ENCODE peak calls at places on chromosomes 5 and 9, in five cellular contexts. P is uterus, D is HCT116, K is lower lobe of right lung, F is MM.1S. O is an unnamed sample. For H3K27me3, the result is how much of the 10 kb centered on the place peaks cover.

GRCh38 chr9:121744687-121745395 is 93.4 kb downstream of the DAB2IP start:
- DNase-seq in P (no peak), D (no peak), K (no peak), F (no peak), O (no peak)

GRCh38 chr9:78599939-78600338 is 303.0 kb downstream of the PSAT1 start:
- DNase-seq in P (no peak), D (no peak), K (no peak), F (no peak), O (no peak)

GRCh38 chr9:28197653-28198052 is 624.4 kb upstream of the C9orf72 start:
- DNase-seq in P (no peak), D (no peak), K (no peak), F (no peak), O (no peak)

GRCh38 chr5:132451387-132451786 is 39.2 kb downstream of the IRF1 start:
- DNase-seq in P (no peak), D (no peak), K (no peak), F (no peak), O (no peak)

GRCh38 chr9:108844391-108844790 is 11.4 kb downstream of the ACTL7B start:
- DNase-seq in P (no peak), D (no peak), K (no peak), F (no peak), O (no peak)

GRCh38 chr9:136171009-136171800 is 33.7 kb downstream of the LHX3 start:
- DNase-seq in P (no peak), D (no peak), K (no peak), F (no peak), O (no peak)

GRCh38 chr9:104984541-104984940 is 56.6 kb upstream of the ABCA1 start:
- DNase-seq in P (no peak), D (no peak), K (no peak), F (no peak), O (no peak)

GRCh38 chr5:124263172-124263571 is 483.3 kb downstream of the ZNF608 start:
- DNase-seq in P (no peak), D (no peak), K (no peak), F (no peak), O (no peak)

GRCh38 chr5:32027717-32028321 is 146.3 kb downstream of the GOLPH3 start:
- DNase-seq in P (peak), D (peak), K (no peak), F (no peak), O (no peak)

GRCh38 chr9:109771084-109771483 is 8.9 kb upstream of the PALM2AKAP2 start:
- DNase-seq in P (no peak), D (no peak), K (no peak), F (no peak), O (no peak)

GRCh38 chr5:177491429-177491945 is 5.9 kb downstream of the PDLIM7 start:
- DNase-seq in P (peak), D (no peak), K (no peak), F (peak), O (no peak)

GRCh38 chr5:126716861-126717260 is 60.1 kb upstream of the LMNB1 start:
- DNase-seq in P (no peak), D (no peak), K (no peak), F (no peak), O (no peak)

GRCh38 chr5:154162475-154163217 is 27.9 kb upstream of the GALNT10 start:
- DNase-seq in P (peak), D (no peak), K (no peak), F (peak), O (no peak)

GRCh38 chr5:82165740-82166530 is 112.2 kb downstream of the RPS23 start:
- DNase-seq in P (peak), D (peak), K (peak), F (peak), O (no peak)

GRCh38 chr5:153081385-153081784 is 409.1 kb upstream of the GRIA1 start:
- DNase-seq in P (no peak), D (no peak), K (no peak), F (no peak), O (no peak)

GRCh38 chr5:39452846-39453245 is 28.1 kb upstream of the DAB2 start:
- DNase-seq in P (no peak), D (no peak), K (no peak), F (no peak), O (no peak)

GRCh38 chr5:150295741-150296486 is 6.3 kb upstream of the CAMK2A start:
- DNase-seq in P (no peak), D (no peak), K (no peak), F (no peak), O (no peak)

GRCh38 chr9:130451509-130452388 is 7.0 kb downstream of the ASS1 start:
- DNase-seq in P (peak), D (no peak), K (peak), F (no peak), O (no peak)

GRCh38 chr5:143376911-143377838 is 26.3 kb downstream of the NR3C1 start:
- DNase-seq in P (no peak), D (peak), K (no peak), F (no peak), O (no peak)

GRCh38 chr9:80968611-80969010 is 720.7 kb downstream of the TLE1 start:
- DNase-seq in P (no peak), D (no peak), K (no peak), F (no peak), O (no peak)

GRCh38 chr5:91306497-91306896 is 76.6 kb downstream of the ARRDC3 start:
- DNase-seq in P (no peak), D (no peak), K (no peak), F (no peak), O (no peak)

GRCh38 chr5:1118231-1118698 is 6.4 kb upstream of the SLC12A7 start:
- DNase-seq in P (peak), D (no peak), K (no peak), F (no peak), O (no peak)

GRCh38 chr5:32339198-32339597 is 26.5 kb upstream of the MTMR12 start:
- DNase-seq in P (no peak), D (peak), K (no peak), F (no peak), O (no peak)

GRCh38 chr9:128637656-128638055 is 19.0 kb downstream of the DYNC2I2 start:
- DNase-seq in P (no peak), D (no peak), K (no peak), F (no peak), O (no peak)

GRCh38 chr9:114318416-114318815 is 4.5 kb upstream of the ORM1 start:
- DNase-seq in P (no peak), D (no peak), K (no peak), F (no peak), O (no peak)

GRCh38 chr5:126031989-126032716 is 391.1 kb upstream of the GRAMD2B start:
- DNase-seq in P (peak), D (no peak), K (no peak), F (no peak), O (no peak)

GRCh38 chr5:6721442-6721841 is 8.2 kb downstream of the TENT4A start:
- DNase-seq in P (no peak), D (no peak), K (no peak), F (peak), O (no peak)

GRCh38 chr5:88692979-88693932 is 189.7 kb downstream of the MEF2C start:
- DNase-seq in P (no peak), D (no peak), K (no peak), F (no peak), O (no peak)

GRCh38 chr5:93603711-93604118 is 20.7 kb downstream of the NR2F1 start:
- DNase-seq in P (no peak), D (no peak), K (no peak), F (no peak), O (no peak)

GRCh38 chr5:1888541-1889251 is 6.0 kb upstream of the IRX4 start:
- DNase-seq in P (no peak), D (no peak), K (peak), F (no peak), O (no peak)

GRCh38 chr5:74595143-74595915 is 45.2 kb downstream of the ENC1 start:
- DNase-seq in P (no peak), D (peak), K (no peak), F (no peak), O (no peak)

GRCh38 chr5:73615085-73615484 is 10.9 kb upstream of the ARHGEF28 start:
- DNase-seq in P (no peak), D (no peak), K (no peak), F (no peak), O (no peak)

GRCh38 chr5:88785396-88786216 is 97.4 kb downstream of the MEF2C start:
- DNase-seq in P (peak), D (peak), K (no peak), F (no peak), O (no peak)

GRCh38 chr5:60835554-60835953 is 8.5 kb downstream of the ELOVL7 start:
- DNase-seq in P (no peak), D (no peak), K (no peak), F (no peak), O (no peak)

GRCh38 chr5:142322403-142322746 is 2.4 kb downstream of the SPRY4 start:
- DNase-seq in P (no peak), D (no peak), K (no peak), F (no peak), O (no peak)

GRCh38 chr5:142320851-142321560 is 3.8 kb downstream of the SPRY4 start:
- DNase-seq in P (no peak), D (no peak), K (no peak), F (no peak), O (no peak)

GRCh38 chr5:142323480-142324376 is 1.1 kb downstream of the SPRY4 start:
- DNase-seq in P (peak), D (no peak), K (peak), F (no peak), O (no peak)

GRCh38 chr5:142324377-142324870 is 397 bp downstream of the SPRY4 start:
- DNase-seq in P (no peak), D (no peak), K (peak), F (no peak), O (no peak)

GRCh38 chr5:142322747-142323479 is 1.9 kb downstream of the SPRY4 start:
- DNase-seq in P (peak), D (no peak), K (no peak), F (no peak), O (no peak)
- H3K4me3 ChIP-seq in P (peak), D (peak), K (peak), F (no peak), O (no peak)

GRCh38 chr9:19769213-19769612 is 19.6 kb downstream of the SLC24A2 start:
- DNase-seq in P (no peak), D (no peak), K (no peak), F (no peak), O (no peak)
- TF ChIP-seq CTCF in P (no peak), D (no peak), K (no peak), F (no peak), O (no peak)

DNA sequence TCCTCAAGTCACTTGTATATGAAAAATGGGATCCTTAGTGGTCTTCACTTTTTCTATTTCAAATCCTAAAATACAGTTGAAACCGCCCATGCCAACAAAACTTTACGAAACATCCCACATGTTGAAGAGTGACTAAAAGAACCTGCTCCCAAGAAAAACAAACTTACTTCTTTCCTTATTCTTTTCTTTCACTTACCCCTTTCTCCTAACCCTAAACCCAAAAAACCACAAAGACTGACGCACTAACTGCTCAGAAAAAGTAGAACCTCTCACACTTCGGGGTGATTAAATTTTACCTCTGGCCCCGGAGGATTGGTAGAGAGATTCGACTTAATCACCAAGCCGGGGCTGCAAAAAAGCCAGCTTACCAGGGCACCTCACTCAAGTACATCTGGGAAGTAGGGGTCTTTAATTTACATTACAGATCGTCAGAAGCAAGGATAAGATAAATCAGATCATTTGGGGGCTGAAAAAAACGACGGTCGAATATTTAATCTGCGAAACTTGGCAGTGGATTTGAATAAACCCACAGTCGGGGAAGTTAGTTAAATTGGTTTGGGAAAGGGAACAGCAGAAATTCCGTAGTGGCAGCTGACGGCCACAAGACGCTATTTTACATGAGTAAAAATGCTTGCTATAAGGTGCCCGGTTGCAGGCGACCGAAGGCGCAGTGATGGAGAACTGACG is 1.3 kb downstream of the CDO1 start:
- DNase-seq in P (no peak), D (no peak), K (no peak), F (no peak), O (no peak)
- H3K27me3 ChIP-seq in P (under half), D (under half), K (half or more), F (under half), O (under half)

DNA sequence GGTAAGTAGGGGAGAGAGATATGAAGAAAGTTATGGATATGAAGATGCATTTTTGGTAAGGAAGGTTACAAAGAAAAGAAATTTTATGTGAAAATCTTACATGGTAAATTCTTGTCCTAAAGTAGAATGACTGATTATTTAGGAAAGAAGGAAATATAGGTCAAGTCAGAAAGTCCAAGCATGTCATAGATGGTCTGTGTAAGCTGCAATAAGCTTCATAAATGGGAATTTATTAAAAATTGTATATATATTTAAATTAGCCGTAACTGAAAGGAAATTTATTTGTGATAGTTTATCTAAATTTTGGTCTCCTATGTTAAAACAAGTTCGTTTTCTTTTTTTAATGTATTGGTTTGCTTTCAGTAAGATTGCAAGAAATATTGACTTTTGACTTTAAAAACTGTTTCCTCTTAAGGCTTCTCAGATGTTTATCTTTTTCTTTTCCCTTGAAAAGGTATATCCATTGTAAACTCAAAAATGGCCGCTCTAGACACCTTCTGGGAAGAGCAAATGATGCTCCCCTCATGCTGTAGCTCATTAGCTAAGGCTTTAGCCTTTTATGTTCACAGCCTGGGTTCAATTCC is 46.8 kb upstream of the HAPLN1 start:
- DNase-seq in P (no peak), D (peak), K (no peak), F (no peak), O (no peak)
- H3K4me3 ChIP-seq in P (no peak), D (no peak), K (no peak), F (no peak), O (no peak)

DNA sequence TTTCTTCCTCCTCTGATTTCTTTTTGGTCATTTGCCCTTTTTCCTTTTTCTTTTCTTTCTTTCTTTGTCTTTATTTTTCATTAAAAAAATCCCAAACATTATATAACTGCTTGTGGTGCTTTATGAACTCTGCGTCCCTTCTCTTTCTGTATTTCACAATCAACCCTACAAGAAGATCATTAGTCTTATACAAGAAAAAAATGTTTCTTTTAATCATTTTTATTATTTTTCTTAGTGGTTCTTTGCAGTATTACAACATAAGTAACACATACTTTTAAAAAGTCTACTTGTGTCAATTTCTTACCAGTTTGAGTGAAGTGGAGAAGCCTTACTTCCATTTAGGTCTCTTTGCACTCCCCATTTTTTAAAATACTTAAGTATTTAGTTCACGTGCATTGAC is 212.7 kb upstream of the SMC2 start:
- DNase-seq in P (no peak), D (no peak), K (no peak), F (no peak), O (no peak)
- TF ChIP-seq CTCF in P (no peak), D (no peak), K (no peak), F (no peak), O (no peak)

GRCh38 chr9:98949565-98949964 is 5.9 kb downstream of the COL15A1 start:
- DNase-seq in P (no peak), D (no peak), K (no peak), F (no peak), O (no peak)

GRCh38 chr9:98953877-98954610 is 10.3 kb downstream of the COL15A1 start:
- DNase-seq in P (no peak), D (no peak), K (no peak), F (no peak), O (no peak)

GRCh38 chr9:98950262-98950661 is 6.6 kb downstream of the COL15A1 start:
- DNase-seq in P (no peak), D (no peak), K (no peak), F (no peak), O (no peak)

GRCh38 chr9:98955259-98955658 is 11.6 kb downstream of the COL15A1 start:
- DNase-seq in P (no peak), D (no peak), K (no peak), F (no peak), O (no peak)

DNA sequence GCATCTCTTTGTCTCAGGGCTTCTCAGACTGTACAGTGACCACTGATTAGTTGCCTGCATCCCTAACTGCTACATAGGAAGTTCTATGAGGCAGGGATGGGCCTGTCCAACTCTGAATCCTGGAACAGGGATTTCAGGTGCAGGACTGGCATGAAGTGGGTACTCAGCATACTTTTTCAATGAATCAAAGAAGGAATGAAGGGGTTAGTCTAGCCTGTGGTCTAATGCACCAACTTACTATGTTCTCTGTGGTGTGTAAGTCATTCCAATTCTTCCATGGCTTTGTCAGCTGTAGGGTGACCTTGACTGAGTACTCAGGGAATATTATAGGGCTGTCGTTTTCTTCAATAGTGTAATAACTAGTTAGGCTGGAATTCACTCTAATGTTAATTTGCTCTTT is 8.3 kb downstream of the COL15A1 start:
- DNase-seq in P (no peak), D (no peak), K (no peak), F (no peak), O (no peak)
- H3K27me3 ChIP-seq in P (under half), D (under half), K (under half), F (under half), O (under half)

O was measured in GM06990.